ENCODE peak calls at places on chromosomes 12 and 14, in ten cellular contexts. A is heart right ventricle; K is cardiac muscle cell; X is colonic mucosa; C is HFFc6; H is A549; E is stomach; J is CD4-positive, alpha-beta T cell; G is fibroblast of lung; W is foreskin fibroblast. Z is an unnamed sample.

GRCh38 chr14:74085047-74085637 is 386 bp downstream of the LIN52 start:
- DNase-seq in A (no peak), K (peak), X (no peak), C (peak), H (peak), E (no peak), J (peak), G (peak), W (peak), Z (no peak)

GRCh38 chr14:25049559-25050493 is at the start of gene STXBP6:
- DNase-seq in A (peak), K (peak), X (peak), C (peak), H (peak), E (peak), J (no peak), G (peak), W (peak), Z (no peak)

GRCh38 chr12:104610513-104611235 is 153.9 kb downstream of the CHST11 start:
- DNase-seq in A (no peak), K (no peak), X (no peak), C (no peak), H (no peak), E (no peak), J (no peak), G (no peak), W (no peak), Z (no peak)

GRCh38 chr14:100988956-100989355 is 85.4 kb upstream of the RTL1 start:
- DNase-seq in A (no peak), K (no peak), X (no peak), C (no peak), H (no peak), E (no peak), J (no peak), G (no peak), W (no peak), Z (no peak)

GRCh38 chr12:2689393-2689792 is 105.4 kb upstream of the FKBP4 start:
- DNase-seq in A (no peak), K (no peak), X (no peak), C (no peak), H (no peak), E (no peak), J (no peak), G (no peak), W (no peak), Z (no peak)

GRCh38 chr14:52977798-52978197 is 26.9 kb upstream of the FERMT2 start:
- DNase-seq in A (no peak), K (no peak), X (no peak), C (no peak), H (no peak), E (no peak), J (no peak), G (no peak), W (no peak), Z (no peak)

GRCh38 chr12:130973109-130973508 is 19.4 kb downstream of the ADGRD1 start:
- DNase-seq in A (no peak), K (no peak), X (no peak), C (no peak), H (no peak), E (no peak), J (no peak), G (no peak), W (no peak), Z (no peak)

GRCh38 chr14:74018029-74018703 is 922 bp downstream of the ENTPD5 start:
- DNase-seq in A (no peak), K (no peak), X (no peak), C (peak), H (peak), E (no peak), J (no peak), G (peak), W (peak), Z (no peak)

GRCh38 chr14:23446291-23446851 is 10.9 kb upstream of the MYH7 start:
- DNase-seq in A (peak), K (peak), X (peak), C (no peak), H (no peak), E (no peak), J (no peak), G (no peak), W (no peak), Z (no peak)

GRCh38 chr14:71324767-71325272 is 417.6 kb downstream of the PCNX1 start:
- DNase-seq in A (no peak), K (peak), X (peak), C (no peak), H (no peak), E (no peak), J (no peak), G (no peak), W (no peak), Z (peak)

GRCh38 chr12:42129595-42130204 is 15.0 kb downstream of the GXYLT1 start:
- DNase-seq in A (no peak), K (peak), X (peak), C (peak), H (peak), E (no peak), J (no peak), G (peak), W (peak), Z (no peak)

GRCh38 chr12:65958456-65958855 is 134.2 kb downstream of the HMGA2 start:
- DNase-seq in A (no peak), K (no peak), X (no peak), C (no peak), H (no peak), E (no peak), J (no peak), G (no peak), W (peak), Z (no peak)

GRCh38 chr12:16606201-16606849 is 363 bp upstream of the LMO3 start:
- DNase-seq in A (peak), K (peak), X (no peak), C (peak), H (no peak), E (no peak), J (no peak), G (peak), W (peak), Z (no peak)

GRCh38 chr12:59636945-59637656 is 41.3 kb downstream of the SLC16A7 start:
- DNase-seq in A (no peak), K (no peak), X (no peak), C (no peak), H (no peak), E (no peak), J (no peak), G (no peak), W (no peak), Z (no peak)

GRCh38 chr14:61462566-61463195 is 141.3 kb downstream of the PRKCH start:
- DNase-seq in A (no peak), K (peak), X (peak), C (peak), H (no peak), E (no peak), J (no peak), G (peak), W (peak), Z (no peak)

GRCh38 chr12:98344034-98344565 is 171.3 kb upstream of the TMPO start:
- DNase-seq in A (no peak), K (no peak), X (no peak), C (no peak), H (no peak), E (no peak), J (no peak), G (no peak), W (no peak), Z (no peak)

GRCh38 chr14:53601409-53601808 is 355.2 kb downstream of the BMP4 start:
- DNase-seq in A (no peak), K (no peak), X (no peak), C (no peak), H (no peak), E (no peak), J (no peak), G (no peak), W (no peak), Z (no peak)

GRCh38 chr14:69387311-69387710 is 10.8 kb downstream of the ERH start:
- DNase-seq in A (no peak), K (no peak), X (no peak), C (no peak), H (no peak), E (no peak), J (no peak), G (no peak), W (no peak), Z (no peak)

GRCh38 chr14:94601961-94602391 is 10.2 kb upstream of the SERPINA3 start:
- DNase-seq in A (peak), K (no peak), X (peak), C (no peak), H (peak), E (peak), J (no peak), G (peak), W (peak), Z (no peak)

GRCh38 chr12:53047221-53048032 is 2.4 kb upstream of the TNS2 start:
- DNase-seq in A (peak), K (peak), X (peak), C (peak), H (peak), E (peak), J (peak), G (peak), W (peak), Z (peak)

GRCh38 chr14:104423715-104424405 is 155.7 kb upstream of the C14orf180 start:
- DNase-seq in A (peak), K (no peak), X (no peak), C (no peak), H (no peak), E (peak), J (no peak), G (no peak), W (no peak), Z (no peak)
- TF ChIP-seq CTCF in A (no peak), K (no peak), X (no peak), C (no peak), H (no peak), E (no peak), J (no peak), G (no peak), W (no peak), Z (no peak)

GRCh38 chr14:57960946-57961792 is 95.3 kb upstream of the SLC35F4 start:
- DNase-seq in A (no peak), K (no peak), X (no peak), C (no peak), H (no peak), E (no peak), J (no peak), G (no peak), W (no peak), Z (no peak)

GRCh38 chr14:57961793-57962075 is 95.8 kb upstream of the SLC35F4 start:
- DNase-seq in A (no peak), K (no peak), X (no peak), C (no peak), H (no peak), E (no peak), J (no peak), G (no peak), W (no peak), Z (no peak)

GRCh38 chr14:57963071-57963470 is 97.2 kb upstream of the SLC35F4 start:
- DNase-seq in A (no peak), K (no peak), X (no peak), C (no peak), H (no peak), E (no peak), J (no peak), G (no peak), W (no peak), Z (no peak)

GRCh38 chr14:57957441-57957840 is 91.5 kb upstream of the SLC35F4 start:
- DNase-seq in A (no peak), K (no peak), X (no peak), C (no peak), H (no peak), E (no peak), J (no peak), G (no peak), W (no peak), Z (no peak)

DNA sequence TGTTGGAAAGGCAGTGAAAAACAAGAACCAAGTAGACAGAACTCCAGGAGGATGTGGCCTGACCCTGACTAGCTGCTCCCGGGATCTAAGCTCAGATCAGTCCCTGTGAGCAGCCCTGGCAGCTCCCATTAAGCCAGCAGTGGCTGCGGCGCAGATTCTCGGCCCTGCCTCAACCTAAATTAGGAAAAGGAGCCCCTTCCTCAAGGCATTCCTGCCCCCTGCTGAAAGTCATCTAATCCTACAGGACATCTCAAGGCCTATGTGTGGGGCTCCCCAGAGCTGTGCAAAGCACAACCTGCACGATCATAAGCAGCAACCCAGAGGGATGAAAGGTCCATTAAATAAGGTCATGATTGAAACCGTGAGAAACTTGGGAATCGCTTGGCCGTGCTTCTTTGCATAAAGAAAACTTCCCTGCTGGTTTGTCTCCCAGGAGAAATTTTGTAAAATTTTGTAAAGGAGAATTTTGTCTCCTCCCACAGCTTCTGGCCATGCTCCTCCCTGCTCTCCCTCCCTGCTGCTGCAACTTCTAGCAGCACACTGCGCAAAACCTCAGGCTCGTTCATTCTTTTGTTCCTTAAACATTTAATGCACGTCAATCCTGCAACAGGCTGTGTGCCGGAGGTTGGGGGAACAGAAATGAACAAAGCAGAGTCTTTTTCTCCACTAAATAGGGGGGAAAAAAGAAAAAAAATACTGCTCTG is 96.6 kb upstream of the SLC35F4 start:
- DNase-seq in A (no peak), K (peak), X (no peak), C (no peak), H (no peak), E (no peak), J (no peak), G (no peak), W (no peak), Z (no peak)
- TF ChIP-seq CTCF in A (no peak), K (no peak), X (no peak), C (no peak), H (no peak), E (no peak), J (no peak), G (no peak), W (no peak), Z (no peak)

DNA sequence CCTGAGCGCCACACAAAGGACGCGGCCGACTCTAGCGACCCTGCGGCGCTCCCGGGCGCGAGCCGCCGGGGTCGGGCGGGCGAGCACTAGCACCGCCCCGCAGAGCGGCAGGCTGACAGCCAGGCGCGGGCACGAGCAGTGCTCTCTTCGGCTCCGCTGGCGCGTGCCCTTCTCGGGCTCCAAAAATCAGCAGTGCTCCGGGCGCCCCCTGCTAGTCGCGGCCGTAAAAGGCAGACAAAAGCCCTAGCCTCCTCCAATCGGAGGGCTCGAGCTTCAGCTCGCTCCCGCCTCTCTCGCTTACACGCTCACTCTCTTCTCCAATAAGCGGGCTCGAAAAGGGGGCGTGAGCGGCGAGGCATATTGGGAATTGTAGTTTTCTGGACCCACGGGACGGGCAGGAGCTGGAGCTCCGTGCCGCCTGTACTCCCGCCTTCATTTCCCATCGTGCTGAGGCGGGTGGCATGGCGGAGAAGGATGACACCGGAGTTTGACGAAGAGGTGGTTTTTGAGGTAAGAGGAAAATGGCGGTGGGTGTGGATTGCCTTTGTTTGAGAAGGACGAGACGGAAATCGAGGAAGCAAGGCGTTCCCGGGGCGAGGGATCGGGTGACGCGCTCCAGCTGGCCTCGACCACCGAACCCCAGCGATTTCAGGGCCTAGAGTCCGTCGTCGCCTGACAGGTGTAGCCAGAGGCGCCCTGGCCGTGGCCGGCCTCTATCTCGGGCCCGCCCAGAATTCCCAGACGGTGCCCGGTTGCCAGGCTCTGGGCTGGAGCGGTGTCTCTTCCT is at the start of the genes FGD6 and VEZT:
- DNase-seq in A (peak), K (peak), X (peak), C (peak), H (peak), E (peak), J (peak), G (peak), W (peak), Z (peak)
- TF ChIP-seq CTCF in A (peak), K (peak), X (peak), C (peak), H (peak), E (peak), J (peak), G (peak), W (peak), Z (no peak)

GRCh38 chr12:48143898-48144297 is 13.4 kb downstream of the ASB8 start:
- DNase-seq in A (no peak), K (no peak), X (no peak), C (no peak), H (no peak), E (no peak), J (no peak), G (no peak), W (no peak), Z (no peak)
- TF ChIP-seq CTCF in A (no peak), K (no peak), X (no peak), C (peak), H (no peak), E (no peak), J (no peak), G (no peak), W (no peak), Z (no peak)

DNA sequence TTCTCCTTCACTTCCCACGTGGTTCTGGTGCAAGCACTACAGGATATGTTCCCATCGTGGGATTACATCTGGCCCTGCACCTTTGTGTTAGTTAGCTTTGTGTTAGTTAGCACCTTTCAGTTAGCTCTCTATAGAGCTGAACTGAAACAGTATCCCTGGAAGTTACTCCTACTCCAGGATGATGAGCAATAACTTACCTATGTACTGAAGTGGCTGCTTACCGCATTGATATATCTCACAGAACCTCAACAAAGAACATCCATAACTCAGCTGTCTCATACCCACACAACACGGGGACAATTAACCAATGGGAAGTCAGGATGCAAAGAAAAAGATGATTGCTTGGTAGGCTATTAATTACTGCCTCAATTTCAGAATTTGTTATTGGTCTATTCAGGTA is 146.6 kb downstream of the ASCL4 start:
- DNase-seq in A (no peak), K (no peak), X (no peak), C (no peak), H (no peak), E (no peak), J (no peak), G (no peak), W (no peak), Z (no peak)
- TF ChIP-seq CTCF in A (no peak), K (no peak), X (no peak), C (no peak), H (no peak), E (no peak), J (no peak), G (no peak), W (no peak), Z (no peak)

Z was measured in activated B cell treated with CpG ODN at 0.5 μM for 24 hours.